ENCODE peak calls at places on chromosomes 5 and 9, in six cellular contexts. J, T, Q, V, X and L are unnamed samples. For H3K9me3, the result is how much of the 10 kb centered on the place peaks cover.

GRCh38 chr9:82970359-82970758 is 92.6 kb downstream of the RASEF start:
- DNase-seq in J (no peak), V (no peak), X (no peak), T (no peak), Q (no peak), L (no peak)

GRCh38 chr9:91419222-91420191 is 4.1 kb downstream of the NFIL3 start:
- DNase-seq in X (no peak), T (peak), J (peak), Q (peak), V (peak), L (no peak)

GRCh38 chr9:5629312-5630037 is 568 bp downstream of the RIC1 start:
- DNase-seq in T (peak), X (no peak), V (peak), J (peak), Q (peak), L (peak)

GRCh38 chr9:18755263-18755662 is 277.7 kb downstream of the SAXO1 start:
- DNase-seq in Q (no peak), T (no peak), V (no peak), J (no peak), X (no peak), L (no peak)

GRCh38 chr9:104907278-104907951 is 20.5 kb downstream of the ABCA1 start:
- DNase-seq in Q (no peak), J (peak), T (peak), V (no peak), X (no peak), L (no peak)

GRCh38 chr9:35703906-35704672 is 14.4 kb upstream of the TPM2 start:
- DNase-seq in Q (no peak), J (no peak), X (no peak), V (no peak), T (no peak), L (no peak)

GRCh38 chr5:90930756-90931431 is 372.3 kb downstream of the ADGRV1 start:
- DNase-seq in T (no peak), X (no peak), J (no peak), Q (no peak), V (no peak), L (no peak)

GRCh38 chr5:144318011-144318410 is 147.3 kb downstream of the KCTD16 start:
- DNase-seq in J (no peak), V (no peak), X (no peak), Q (no peak), T (no peak), L (no peak)

GRCh38 chr5:175534070-175534932 is 55.9 kb downstream of the SFXN1 start:
- DNase-seq in X (peak), Q (peak), V (peak), T (peak), J (peak), L (peak)

GRCh38 chr5:16721151-16722102 is 104.6 kb upstream of the RETREG1 start:
- DNase-seq in J (no peak), X (no peak), Q (peak), V (no peak), T (no peak), L (no peak)

GRCh38 chr5:1110930-1111726 is 735 bp downstream of the SLC12A7 start:
- DNase-seq in Q (peak), T (peak), X (peak), V (no peak), J (peak), L (peak)

GRCh38 chr5:178120661-178121357 is 7.5 kb downstream of the N4BP3 start:
- DNase-seq in Q (peak), X (peak), T (peak), V (peak), J (peak), L (peak)

GRCh38 chr5:67215592-67216471 is 19.2 kb upstream of the CD180 start:
- DNase-seq in T (peak), Q (peak), J (peak), V (peak), X (no peak), L (peak)

GRCh38 chr9:137878146-137878941 is 762 bp downstream of the CACNA1B start:
- DNase-seq in J (no peak), V (no peak), X (peak), Q (no peak), T (peak), L (peak)

GRCh38 chr5:140261403-140262171 is 41.3 kb downstream of the PFDN1 start:
- DNase-seq in T (peak), Q (peak), J (peak), V (peak), X (peak), L (peak)

GRCh38 chr5:54947187-54947586 is 38.2 kb downstream of the ESM1 start:
- DNase-seq in J (no peak), T (no peak), X (no peak), Q (no peak), V (no peak), L (no peak)

GRCh38 chr9:95770653-95771131 is 104.8 kb upstream of the ERCC6L2 start:
- DNase-seq in V (no peak), Q (no peak), X (no peak), J (no peak), T (peak), L (no peak)

GRCh38 chr5:107456281-107456715 is 214.4 kb downstream of the EFNA5 start:
- DNase-seq in Q (no peak), T (no peak), X (no peak), J (no peak), V (no peak), L (no peak)

GRCh38 chr5:8270246-8270645 is 401.3 kb downstream of the MTRR start:
- DNase-seq in J (no peak), X (no peak), T (no peak), V (no peak), Q (no peak), L (no peak)

GRCh38 chr9:9305600-9305999 is 1307.2 kb downstream of the PTPRD start:
- DNase-seq in Q (no peak), T (no peak), V (no peak), X (no peak), J (no peak), L (no peak)

GRCh38 chr5:150060471-150060870 is 25.9 kb downstream of the CSF1R start:
- DNase-seq in T (no peak), V (no peak), X (no peak), Q (no peak), J (no peak), L (no peak)

GRCh38 chr5:96214442-96215197 is 218.4 kb downstream of the PCSK1 start:
- DNase-seq in X (no peak), Q (peak), T (no peak), J (no peak), V (no peak), L (no peak)

GRCh38 chr5:90548069-90548593 is 10.5 kb upstream of the ADGRV1 start:
- DNase-seq in X (peak), J (no peak), V (peak), Q (peak), T (no peak), L (peak)

DNA sequence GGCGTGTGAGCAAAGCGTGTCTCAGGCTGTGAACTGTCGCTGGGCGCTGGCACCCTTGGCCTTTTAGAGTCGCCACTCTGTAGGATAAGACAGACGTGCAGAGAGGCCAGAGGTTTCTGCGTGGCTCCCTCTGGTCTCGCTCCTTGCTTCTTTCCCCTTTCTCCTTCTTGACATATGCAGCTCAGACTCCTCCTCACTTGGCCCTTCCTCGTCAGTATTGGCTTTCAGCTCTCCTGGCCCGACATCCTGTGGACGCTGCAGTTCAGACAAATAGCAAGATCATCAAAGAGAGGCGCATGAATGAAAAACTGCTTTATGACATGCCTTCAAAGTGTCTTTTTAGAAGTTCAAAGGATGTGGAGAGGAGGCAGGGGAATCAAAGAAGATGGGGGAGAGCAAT is 116.8 kb upstream of the SPRY4 start:
- DNase-seq in J (peak), Q (no peak), V (no peak), X (no peak), T (peak), L (no peak)
- TF ChIP-seq CTCF in J (no peak), Q (no peak), V (no peak), X (peak), T (peak), L (no peak)

GRCh38 chr5:124740991-124741583 is 5.4 kb downstream of the ZNF608 start:
- DNase-seq in V (no peak), T (no peak), Q (no peak), J (no peak), X (no peak), L (no peak)
- H3K9me3 ChIP-seq in V (under half), T (under half), Q (under half), J (under half), X (under half), L (under half)

GRCh38 chr9:122031806-122032205 is 61.3 kb downstream of the TTLL11 start:
- DNase-seq in T (no peak), J (no peak), X (no peak), V (no peak), Q (no peak), L (no peak)

GRCh38 chr9:122031157-122031556 is 62.0 kb downstream of the TTLL11 start:
- DNase-seq in V (no peak), Q (no peak), J (no peak), T (no peak), X (no peak), L (no peak)

GRCh38 chr9:122033775-122034373 is 59.2 kb downstream of the TTLL11 start:
- DNase-seq in V (no peak), T (no peak), X (no peak), J (no peak), Q (no peak), L (no peak)

GRCh38 chr9:122030357-122030756 is 62.8 kb downstream of the TTLL11 start:
- DNase-seq in X (no peak), V (no peak), Q (no peak), T (no peak), J (no peak), L (no peak)

DNA sequence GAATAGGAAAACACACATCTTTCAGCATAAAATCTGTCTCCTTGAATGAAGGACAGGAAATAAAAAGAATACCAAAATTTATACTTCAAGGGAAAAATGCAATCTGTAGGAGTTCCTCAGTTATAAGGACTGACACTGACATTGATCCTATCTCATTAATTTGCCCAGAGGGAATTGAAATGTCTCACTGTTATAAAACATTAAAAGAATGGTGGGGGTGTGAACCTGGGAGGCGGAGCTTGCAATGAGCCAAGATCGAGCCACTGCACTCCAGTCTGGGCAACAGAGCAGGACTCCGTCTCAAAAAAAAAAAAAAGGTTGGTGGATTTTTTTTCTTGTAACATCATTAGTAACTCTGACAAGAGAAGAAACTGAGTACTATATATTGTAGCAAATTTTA is 60.8 kb downstream of the TTLL11 start:
- DNase-seq in J (no peak), V (no peak), Q (no peak), X (no peak), T (no peak), L (no peak)
- H3K4me3 ChIP-seq in J (no peak), V (no peak), Q (no peak), X (no peak), T (no peak), L (no peak)

GRCh38 chr5:12357596-12357995 is 453.4 kb upstream of the CTNND2 start:
- DNase-seq in V (no peak), Q (no peak), J (no peak), T (no peak), X (no peak), L (no peak)
- TF ChIP-seq CTCF in V (no peak), Q (no peak), J (no peak), T (no peak), X (no peak), L (no peak)

GRCh38 chr5:179393078-179393477 is 47.8 kb upstream of the ADAMTS2 start:
- DNase-seq in T (peak), Q (no peak), X (no peak), V (peak), J (no peak), L (no peak)
- H3K9me3 ChIP-seq in T (under half), Q (under half), X (under half), V (under half), J (under half), L (under half)